ENCODE peak calls at places on chromosomes 12 and 14, in five cellular contexts. U, C, L, A and Z are unnamed samples.

GRCh38 chr12:117045998-117046374 is 53.2 kb downstream of the TESC start:
- DNase-seq in U (no peak), C (peak), L (no peak), A (no peak), Z (no peak)

GRCh38 chr14:71701990-71702389 is 230.2 kb upstream of the RGS6 start:
- DNase-seq in U (no peak), C (no peak), L (no peak), A (no peak), Z (no peak)

GRCh38 chr14:33342299-33342974 is 403.8 kb downstream of the NPAS3 start:
- DNase-seq in U (no peak), C (peak), L (no peak), A (no peak), Z (no peak)

GRCh38 chr14:41607966-41608663 is 1.4 kb downstream of the LRFN5 start:
- DNase-seq in U (no peak), C (peak), L (no peak), A (no peak), Z (peak)

GRCh38 chr12:53207042-53207441 is at the start of gene ITGB7:
- DNase-seq in U (no peak), C (peak), L (no peak), A (no peak), Z (no peak)

GRCh38 chr14:53953828-53954550 is 2.6 kb downstream of the BMP4 start:
- DNase-seq in U (no peak), C (peak), L (peak), A (peak), Z (peak)

GRCh38 chr14:100832311-100832960 is 6.5 kb downstream of the MEG3 start:
- DNase-seq in U (no peak), C (peak), L (no peak), A (no peak), Z (no peak)

GRCh38 chr12:18139254-18139653 is 49.3 kb upstream of the RERGL start:
- DNase-seq in U (no peak), C (no peak), L (no peak), A (no peak), Z (no peak)

GRCh38 chr14:69713127-69713800 is 53.7 kb upstream of the SRSF5 start:
- DNase-seq in U (no peak), C (peak), L (no peak), A (no peak), Z (no peak)

GRCh38 chr12:50960130-50960529 is 7.8 kb downstream of the HIGD1C start:
- DNase-seq in U (no peak), C (no peak), L (no peak), A (no peak), Z (no peak)

GRCh38 chr12:114501474-114501807 is 95.5 kb upstream of the TBX5 start:
- DNase-seq in U (no peak), C (no peak), L (no peak), A (no peak), Z (no peak)

GRCh38 chr12:80707126-80707829 is at the start of gene MYF6:
- DNase-seq in U (no peak), C (no peak), L (no peak), A (no peak), Z (no peak)
- H3K4me3 ChIP-seq in U (no peak), C (peak), L (peak), A (no peak), Z (no peak)

DNA sequence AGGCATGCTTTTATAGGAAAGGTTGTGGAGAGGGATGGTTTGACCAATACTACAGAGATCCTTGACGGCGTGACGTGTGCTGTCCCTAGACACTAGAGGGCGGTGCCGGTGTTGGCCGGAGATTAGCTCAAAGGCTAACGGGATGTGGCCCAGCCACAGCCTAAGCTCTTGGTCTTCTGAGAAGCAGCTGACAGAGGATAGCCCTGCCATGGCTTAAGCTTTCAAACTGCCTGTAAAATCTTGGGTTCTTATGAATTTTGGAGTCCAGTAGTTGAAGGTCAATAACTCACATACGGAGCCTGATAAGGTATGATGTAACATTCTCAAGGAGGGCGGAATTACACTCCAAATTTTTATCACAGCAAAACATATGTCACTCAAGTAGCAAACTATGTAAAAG is 515.7 kb upstream of the ATXN7L3B start:
- DNase-seq in U (peak), C (peak), L (peak), A (peak), Z (peak)
- TF ChIP-seq CTCF in U (peak), C (peak), L (peak), A (peak), Z (peak)

GRCh38 chr12:6626654-6627283 is 9.0 kb downstream of the LPAR5 start:
- DNase-seq in U (no peak), C (no peak), L (no peak), A (no peak), Z (no peak)

GRCh38 chr12:6631549-6631961 is 4.2 kb downstream of the LPAR5 start:
- DNase-seq in U (no peak), C (no peak), L (no peak), A (no peak), Z (no peak)

GRCh38 chr12:6632026-6632978 is 3.5 kb downstream of the LPAR5 start:
- DNase-seq in U (no peak), C (no peak), L (no peak), A (no peak), Z (no peak)

GRCh38 chr12:6630696-6631095 is 5.1 kb downstream of the LPAR5 start:
- DNase-seq in U (no peak), C (no peak), L (no peak), A (no peak), Z (no peak)

DNA sequence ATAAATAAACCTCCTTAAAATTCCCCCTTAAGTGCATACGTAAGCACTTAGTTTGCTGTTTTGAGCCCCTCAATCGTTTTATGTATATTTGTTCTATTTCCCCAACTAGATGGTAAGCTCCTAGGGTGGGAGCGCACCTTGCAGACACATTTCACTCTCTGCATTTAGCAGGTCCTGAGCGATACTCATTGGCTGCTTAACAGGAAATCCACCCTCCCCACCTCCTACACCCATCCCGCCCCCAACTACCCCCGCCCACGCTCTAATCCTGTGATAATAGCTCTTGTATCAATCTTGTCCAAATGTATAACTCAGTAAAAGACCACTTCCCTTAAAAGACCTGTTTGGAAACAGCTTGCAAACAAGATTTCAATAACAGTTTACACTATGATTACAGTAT is 8.2 kb downstream of the LPAR5 start:
- DNase-seq in U (no peak), C (no peak), L (no peak), A (no peak), Z (no peak)
- H3K4me3 ChIP-seq in U (no peak), C (no peak), L (no peak), A (no peak), Z (no peak)

GRCh38 chr12:54723653-54724256 is 75.6 kb upstream of the DCD start:
- DNase-seq in U (peak), C (peak), L (no peak), A (no peak), Z (peak)

GRCh38 chr12:54719691-54720090 is 71.5 kb upstream of the DCD start:
- DNase-seq in U (no peak), C (no peak), L (no peak), A (no peak), Z (no peak)

GRCh38 chr12:54721312-54721711 is 73.1 kb upstream of the DCD start:
- DNase-seq in U (no peak), C (no peak), L (no peak), A (no peak), Z (no peak)

DNA sequence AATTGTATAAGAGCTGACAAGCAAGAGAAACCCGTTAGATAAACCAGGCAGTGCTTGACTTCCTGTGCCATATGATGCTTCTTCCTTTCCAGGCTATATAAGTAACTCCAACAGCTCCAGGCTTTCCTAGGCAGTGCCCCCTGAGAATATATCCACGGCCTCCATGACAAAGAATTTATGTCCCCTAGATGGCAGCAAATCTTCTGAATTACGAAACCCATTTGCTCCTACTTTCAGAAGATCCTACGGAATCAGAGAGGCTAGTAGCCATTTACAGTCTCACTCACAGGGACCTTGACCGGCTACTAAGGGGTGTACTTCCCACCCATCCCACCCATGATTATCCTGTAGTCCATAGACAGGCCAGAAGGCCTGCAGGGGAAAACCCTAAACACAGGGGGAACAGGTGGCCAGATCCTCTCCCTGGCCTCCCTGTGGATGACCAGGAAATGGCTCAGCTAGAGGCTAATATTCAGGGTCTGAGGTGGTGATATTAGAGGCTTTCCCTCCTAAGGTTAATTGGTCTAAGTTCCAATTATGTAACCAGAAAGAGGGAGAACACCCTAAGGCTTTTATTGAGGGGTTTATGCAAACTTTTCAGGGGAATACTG is 77.2 kb upstream of the DCD start:
- DNase-seq in U (peak), C (peak), L (no peak), A (peak), Z (peak)
- TF ChIP-seq CTCF in U (peak), C (peak), L (peak), A (peak), Z (peak)

GRCh38 chr12:23947395-23947794 is 2.1 kb downstream of the SOX5 start:
- DNase-seq in U (no peak), C (no peak), L (no peak), A (no peak), Z (no peak)

GRCh38 chr12:23950775-23951391 is 1.4 kb upstream of the SOX5 start:
- DNase-seq in U (no peak), C (peak), L (no peak), A (no peak), Z (peak)

GRCh38 chr12:23952071-23952470 is 2.6 kb upstream of the SOX5 start:
- DNase-seq in U (no peak), C (no peak), L (no peak), A (no peak), Z (no peak)

GRCh38 chr12:23949212-23950010 is at the start of gene SOX5:
- DNase-seq in U (no peak), C (peak), L (peak), A (no peak), Z (peak)

DNA sequence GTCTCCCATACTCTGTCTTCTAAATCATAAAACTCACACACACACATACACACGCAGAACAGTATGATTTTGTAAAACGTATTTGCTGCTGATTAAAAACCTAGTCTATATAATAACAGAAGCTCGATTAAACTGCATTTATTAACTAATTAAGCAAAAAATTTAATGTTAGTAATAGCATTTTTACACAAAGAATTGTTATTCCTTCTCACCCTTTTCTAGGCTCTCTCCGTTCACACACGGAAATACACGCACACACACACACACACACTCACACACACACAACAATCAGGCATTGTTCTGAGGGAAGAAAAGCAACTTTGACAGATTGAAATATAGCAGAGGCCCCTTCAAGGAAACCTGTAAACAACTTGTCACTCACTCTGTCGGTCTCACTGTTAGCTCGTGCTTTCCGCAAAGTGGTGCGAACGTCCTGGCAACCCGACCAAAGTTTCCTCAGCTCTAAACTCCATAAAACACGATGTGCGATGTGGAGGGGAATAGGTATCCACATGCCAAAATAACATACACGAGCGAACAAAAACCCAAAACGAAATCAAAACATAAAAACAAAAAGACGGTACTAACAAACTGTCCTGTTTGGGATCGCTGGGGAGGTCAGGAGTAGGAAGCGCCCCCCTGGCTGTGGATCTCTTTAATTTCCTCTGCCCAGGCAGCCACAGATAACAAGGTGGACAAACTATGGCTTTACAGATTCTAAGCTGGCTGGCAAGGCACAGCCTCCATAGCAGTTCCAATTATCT is 723 bp upstream of the SOX5 start:
- DNase-seq in U (no peak), C (peak), L (no peak), A (no peak), Z (peak)
- H3K4me3 ChIP-seq in U (no peak), C (peak), L (peak), A (peak), Z (peak)

GRCh38 chr12:66709893-66710292 is 31.0 kb upstream of the GRIP1 start:
- DNase-seq in U (no peak), C (no peak), L (no peak), A (no peak), Z (no peak)

GRCh38 chr12:66709444-66709773 is 30.5 kb upstream of the GRIP1 start:
- DNase-seq in U (no peak), C (no peak), L (no peak), A (no peak), Z (no peak)

GRCh38 chr12:66713984-66714383 is 35.1 kb upstream of the GRIP1 start:
- DNase-seq in U (no peak), C (no peak), L (no peak), A (no peak), Z (no peak)

GRCh38 chr12:66707002-66707697 is 28.3 kb upstream of the GRIP1 start:
- DNase-seq in U (no peak), C (no peak), L (no peak), A (no peak), Z (no peak)

GRCh38 chr12:66708704-66709443 is 30.0 kb upstream of the GRIP1 start:
- DNase-seq in U (no peak), C (peak), L (no peak), A (no peak), Z (peak)
- TF ChIP-seq CTCF in U (no peak), C (peak), L (peak), A (peak), Z (peak)

GRCh38 chr14:94591871-94592270 is 10.6 kb downstream of the SERPINA5 start:
- DNase-seq in U (no peak), C (no peak), L (no peak), A (no peak), Z (no peak)

GRCh38 chr14:94586635-94587034 is 5.4 kb downstream of the SERPINA5 start:
- DNase-seq in U (no peak), C (no peak), L (no peak), A (no peak), Z (no peak)

GRCh38 chr14:94584591-94585280 is 3.5 kb downstream of the SERPINA5 start:
- DNase-seq in U (no peak), C (no peak), L (no peak), A (no peak), Z (no peak)

GRCh38 chr14:94591073-94591472 is 9.8 kb downstream of the SERPINA5 start:
- DNase-seq in U (no peak), C (no peak), L (no peak), A (no peak), Z (no peak)

GRCh38 chr14:94588311-94588710 is 7.1 kb downstream of the SERPINA5 start:
- DNase-seq in U (no peak), C (no peak), L (no peak), A (no peak), Z (no peak)
- H3K4me3 ChIP-seq in U (no peak), C (no peak), L (no peak), A (no peak), Z (no peak)

DNA sequence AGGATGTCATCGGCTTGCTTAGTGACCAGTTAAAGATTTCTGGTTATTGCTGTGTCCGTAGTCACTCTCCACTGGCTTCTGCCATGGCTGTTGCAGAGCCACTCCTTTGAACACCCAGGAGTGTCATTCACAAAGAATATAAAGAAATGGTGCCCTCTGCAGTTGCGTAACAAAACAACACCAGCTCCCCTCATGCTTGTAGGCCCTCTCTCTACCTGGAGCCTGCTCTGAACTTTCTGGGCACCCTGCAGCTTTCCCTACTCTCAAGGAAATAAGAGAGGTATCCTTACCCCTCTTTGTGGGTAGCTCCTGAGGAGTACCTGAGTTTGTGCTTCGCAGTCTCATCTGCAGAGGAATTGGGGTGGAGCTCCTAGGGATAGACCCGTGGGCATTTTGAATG is 97.3 kb upstream of the TMEM260 start:
- DNase-seq in U (peak), C (peak), L (no peak), A (peak), Z (peak)
- TF ChIP-seq CTCF in U (peak), C (peak), L (no peak), A (peak), Z (peak)

DNA sequence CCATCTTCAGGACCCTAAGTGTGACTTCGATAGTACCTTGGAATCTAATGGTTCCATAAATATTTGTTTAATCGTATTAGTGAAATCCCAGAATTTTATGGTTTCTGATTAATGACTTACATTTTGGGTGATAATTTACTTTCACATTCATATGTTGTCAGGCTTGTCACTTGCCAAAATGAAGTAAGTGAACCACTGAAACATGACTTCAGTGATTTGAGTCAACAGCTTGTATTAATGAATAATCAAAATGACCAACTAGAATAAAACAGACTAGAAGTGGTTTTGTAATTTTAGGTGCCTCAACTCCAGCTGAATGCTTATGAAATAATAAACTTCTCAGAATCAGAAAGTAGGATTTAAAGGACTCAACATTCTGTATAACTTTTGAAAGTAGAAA is 517.1 kb downstream of the PRKD1 start:
- DNase-seq in U (no peak), C (no peak), L (no peak), A (no peak), Z (no peak)
- H3K4me3 ChIP-seq in U (no peak), C (no peak), L (no peak), A (no peak), Z (no peak)

GRCh38 chr14:99430491-99430890 is 50.2 kb downstream of the SETD3 start:
- DNase-seq in U (no peak), C (peak), L (no peak), A (peak), Z (no peak)
- TF ChIP-seq CTCF in U (no peak), C (peak), L (peak), A (no peak), Z (peak)